ENCODE peak calls at places on chromosomes 5 and 9, in ten cellular contexts. F is fibroblast of lung; K is bronchial epithelial cell; E is B cell; Y is CD4-positive, alpha-beta T cell; O is CD8-positive, alpha-beta T cell; W is suprapubic skin; P is uterus; H is heart left ventricle; C is right lobe of liver. Q is an unnamed sample.

GRCh38 chr5:126926152-126926551 is 104.2 kb downstream of the MARCHF3 start:
- DNase-seq in F (no peak), K (no peak), E (no peak), Y (no peak), O (no peak), W (no peak), P (no peak), H (no peak), C (no peak), Q (no peak)

GRCh38 chr5:11191673-11192072 is 430.6 kb upstream of the DAP start:
- DNase-seq in F (no peak), K (no peak), E (no peak), Y (no peak), O (no peak), W (no peak), P (no peak), H (no peak), C (no peak), Q (no peak)

GRCh38 chr9:112241491-112241890 is 66.4 kb upstream of the SUSD1 start:
- DNase-seq in F (no peak), K (peak; percentile 85), E (no peak), Y (no peak), O (no peak), W (no peak), P (no peak), H (no peak), C (no peak), Q (no peak)

GRCh38 chr5:10351199-10351881 is 2.2 kb upstream of the MARCHF6 start:
- DNase-seq in F (peak; percentile 81), K (peak; percentile 95), E (no peak), Y (no peak), O (no peak), W (no peak), P (no peak), H (peak; percentile 56), C (no peak), Q (no peak)

GRCh38 chr5:149839761-149840160 is 104.8 kb downstream of the PDE6A start:
- DNase-seq in F (peak; percentile 44), K (no peak), E (no peak), Y (no peak), O (no peak), W (no peak), P (no peak), H (no peak), C (no peak), Q (no peak)

GRCh38 chr5:140408750-140409241 is 7.2 kb downstream of the ANKHD1 start:
- DNase-seq in F (no peak), K (peak; percentile 63), E (no peak), Y (no peak), O (no peak), W (no peak), P (no peak), H (no peak), C (no peak), Q (no peak)

GRCh38 chr9:27247756-27248155 is 49.2 kb downstream of the EQTN start:
- DNase-seq in F (peak; percentile 68), K (peak; percentile 75), E (peak; percentile 28), Y (no peak), O (no peak), W (no peak), P (no peak), H (no peak), C (no peak), Q (no peak)

GRCh38 chr9:114745879-114746550 is 59.8 kb downstream of the TNFSF15 start:
- DNase-seq in F (no peak), K (no peak), E (no peak), Y (no peak), O (no peak), W (no peak), P (no peak), H (no peak), C (no peak), Q (no peak)

GRCh38 chr5:180291943-180292831 is at the start of gene MAPK9:
- DNase-seq in F (peak; percentile 70), K (peak; percentile 36), E (peak; percentile 94), Y (peak; percentile 74), O (peak; percentile 76), W (peak; percentile 86), P (peak; percentile 69), H (peak; percentile 92), C (peak; percentile 91), Q (no peak)

GRCh38 chr9:136686794-136687711 is at the start of gene AGPAT2:
- DNase-seq in F (peak; percentile 45), K (no peak), E (peak; percentile 87), Y (peak; percentile 30), O (no peak), W (peak; percentile 86), P (peak; percentile 60), H (peak; percentile 89), C (peak; percentile 95), Q (no peak)

GRCh38 chr5:58360794-58361193 is 99.1 kb downstream of the PLK2 start:
- DNase-seq in F (no peak), K (no peak), E (no peak), Y (no peak), O (no peak), W (no peak), P (no peak), H (no peak), C (no peak), Q (no peak)

GRCh38 chr9:128459011-128459410 is 3.2 kb downstream of the ODF2 start:
- DNase-seq in F (no peak), K (no peak), E (no peak), Y (no peak), O (no peak), W (no peak), P (no peak), H (peak; percentile 73), C (no peak), Q (no peak)

GRCh38 chr9:35658144-35658893 is at the start of gene CCDC107:
- DNase-seq in F (peak; percentile 88), K (peak; percentile 57), E (peak; percentile 94), Y (peak; percentile 70), O (peak; percentile 66), W (peak; percentile 91), P (peak; percentile 81), H (peak; percentile 92), C (peak; percentile 89), Q (no peak)

GRCh38 chr9:106927916-106928315 is 65.0 kb downstream of the ZNF462 start:
- DNase-seq in F (no peak), K (no peak), E (no peak), Y (no peak), O (no peak), W (no peak), P (no peak), H (no peak), C (no peak), Q (no peak)

GRCh38 chr5:111517853-111518501 is 5.6 kb upstream of the STARD4 start:
- DNase-seq in F (no peak), K (no peak), E (no peak), Y (no peak), O (no peak), W (no peak), P (no peak), H (no peak), C (no peak), Q (no peak)

GRCh38 chr9:128713411-128713780 is 10.5 kb downstream of the ZDHHC12 start:
- DNase-seq in F (no peak), K (no peak), E (no peak), Y (no peak), O (no peak), W (peak; percentile 41), P (no peak), H (no peak), C (peak; percentile 38), Q (peak; percentile 72)

GRCh38 chr9:109780453-109781033 is 545 bp downstream of the PALM2AKAP2 start:
- DNase-seq in F (peak; percentile 39), K (peak; percentile 11), E (no peak), Y (no peak), O (no peak), W (no peak), P (no peak), H (no peak), C (peak; percentile 64), Q (no peak)

GRCh38 chr5:130978475-130978874 is 186.6 kb downstream of the HINT1 start:
- DNase-seq in F (no peak), K (peak; percentile 75), E (no peak), Y (no peak), O (no peak), W (no peak), P (no peak), H (no peak), C (no peak), Q (no peak)

GRCh38 chr5:132375957-132376356 is 6.4 kb downstream of the SLC22A5 start:
- DNase-seq in F (no peak), K (no peak), E (no peak), Y (no peak), O (no peak), W (no peak), P (no peak), H (no peak), C (no peak), Q (no peak)
- TF ChIP-seq CTCF in F (no peak), K (no peak), E (no peak), Y (no peak), O (no peak), W (no peak), P (no peak), H (no peak), C (no peak), Q (no peak)

GRCh38 chr9:125558453-125559084 is 148.4 kb downstream of the MAPKAP1 start:
- DNase-seq in F (peak; percentile 86), K (peak; percentile 66), E (peak; percentile 79), Y (peak; percentile 30), O (peak; percentile 13), W (no peak), P (peak; percentile 54), H (peak; percentile 57), C (peak; percentile 67), Q (no peak)
- TF ChIP-seq CTCF in F (peak; percentile 91), K (peak; percentile 73), E (peak; percentile 90), Y (peak; percentile 68), O (peak; percentile 76), W (peak; percentile 71), P (peak; percentile 75), H (peak; percentile 68), C (peak; percentile 84), Q (peak; percentile 91)

DNA sequence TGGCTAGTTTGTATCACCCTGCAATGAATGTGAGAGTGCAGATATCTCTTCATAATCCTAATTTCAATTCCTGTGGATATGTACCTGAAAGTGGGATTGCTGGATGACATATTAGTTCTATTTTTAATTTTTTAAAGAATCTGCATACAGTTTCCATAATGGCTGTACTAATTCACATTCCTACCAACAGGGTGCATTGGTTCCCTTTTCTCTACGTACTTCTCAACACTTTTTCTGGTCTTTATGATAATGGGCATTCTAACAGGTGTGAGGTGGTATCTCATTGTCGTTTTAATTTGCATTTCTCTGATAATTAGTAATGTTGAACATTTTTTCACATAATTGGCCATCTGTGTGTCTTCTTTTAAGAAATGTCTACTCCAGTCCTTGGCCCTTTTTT is 927.5 kb downstream of the DTWD2 start:
- DNase-seq in F (no peak), K (peak; percentile 10), E (no peak), Y (no peak), O (no peak), W (no peak), P (no peak), H (no peak), C (no peak), Q (no peak)
- TF ChIP-seq CTCF in F (peak; percentile 24), K (no peak), E (no peak), Y (no peak), O (no peak), W (no peak), P (no peak), H (no peak), C (peak; percentile 6), Q (peak; percentile 64)

DNA sequence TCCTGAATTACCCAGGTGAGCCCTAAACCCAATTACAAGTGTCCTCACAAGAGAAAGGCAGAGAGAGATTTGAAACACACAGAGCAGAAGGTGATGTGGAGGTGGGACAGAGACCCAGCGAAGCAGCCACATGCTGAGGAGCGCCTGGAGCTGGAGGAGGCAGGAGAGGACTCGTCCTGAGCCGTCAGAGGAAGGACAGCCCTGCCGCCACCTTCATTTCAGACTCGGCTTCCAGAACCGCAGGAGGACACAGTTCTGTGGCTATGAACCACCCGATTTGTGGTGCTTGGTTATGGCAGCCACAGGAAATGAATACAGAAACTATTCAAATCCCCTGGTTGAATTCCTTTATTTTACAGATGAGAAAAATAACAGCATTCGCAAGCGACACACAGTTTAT is 16.4 kb upstream of the FBP1 start:
- DNase-seq in F (no peak), K (no peak), E (peak; percentile 22), Y (no peak), O (no peak), W (no peak), P (no peak), H (no peak), C (peak; percentile 32), Q (no peak)
- TF ChIP-seq CTCF in F (no peak), K (no peak), E (no peak), Y (no peak), O (no peak), W (no peak), P (no peak), H (no peak), C (no peak), Q (no peak)